ENCODE peak calls at places on chromosomes 16 and 17, in five cellular contexts. Y, O, L, X and V are unnamed samples.

GRCh38 chr17:28711723-28712036 is at the start of gene PROCA1:
- DNase-seq in Y (no peak), O (no peak), L (peak), X (peak), V (no peak)

GRCh38 chr17:79831367-79832210 is 7.7 kb downstream of the CBX4 start:
- DNase-seq in L (no peak), Y (peak), O (no peak), X (peak), V (peak)

GRCh38 chr17:16106161-16106891 is 106.7 kb downstream of the TTC19 start:
- DNase-seq in Y (no peak), L (no peak), O (peak), X (peak), V (no peak)

GRCh38 chr16:75471723-75472634 is 7.5 kb upstream of the TMEM170A start:
- DNase-seq in O (peak), Y (peak), X (peak), L (peak), V (peak)

GRCh38 chr17:16189791-16190348 is 25.5 kb downstream of the NCOR1 start:
- DNase-seq in Y (peak), L (no peak), O (no peak), X (no peak), V (no peak)

GRCh38 chr17:37505333-37505732 is 15.6 kb downstream of the DUSP14 start:
- DNase-seq in L (no peak), X (no peak), Y (no peak), O (no peak), V (no peak)

GRCh38 chr17:49108318-49108717 is 24.3 kb upstream of the B4GALNT2 start:
- DNase-seq in L (peak), O (no peak), X (no peak), Y (peak), V (no peak)

GRCh38 chr17:17933775-17934174 is 38.4 kb downstream of the TOM1L2 start:
- DNase-seq in X (no peak), Y (no peak), O (no peak), L (no peak), V (no peak)

DNA sequence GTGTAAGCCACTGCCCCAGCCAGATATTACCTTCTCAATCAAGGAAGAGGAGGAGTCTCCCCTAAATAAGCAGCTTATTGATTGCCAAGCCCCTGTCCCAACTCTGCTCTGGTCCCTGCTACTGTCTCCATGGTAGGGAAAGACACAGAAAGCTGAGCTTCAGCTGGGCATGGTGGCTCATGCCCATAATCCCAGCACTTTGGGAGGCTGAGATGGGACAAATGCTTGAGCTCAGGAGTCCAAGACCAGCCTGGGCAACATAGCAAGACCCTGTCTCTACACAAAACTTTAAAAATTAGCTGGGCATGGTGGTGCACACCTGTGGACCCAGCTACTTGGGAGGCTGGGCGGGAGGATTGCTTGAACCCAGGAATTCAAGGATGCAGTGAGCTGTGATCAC is 6.6 kb downstream of the JUP start:
- DNase-seq in X (no peak), Y (no peak), O (no peak), L (no peak), V (no peak)
- H3K27ac ChIP-seq in X (no peak), Y (no peak), O (peak), L (no peak), V (no peak)

GRCh38 chr16:68927016-68927415 is 83.7 kb downstream of the TANGO6 start:
- DNase-seq in X (no peak), O (no peak), L (no peak), Y (no peak), V (no peak)
- H3K27ac ChIP-seq in X (no peak), O (no peak), L (no peak), Y (no peak), V (no peak)

DNA sequence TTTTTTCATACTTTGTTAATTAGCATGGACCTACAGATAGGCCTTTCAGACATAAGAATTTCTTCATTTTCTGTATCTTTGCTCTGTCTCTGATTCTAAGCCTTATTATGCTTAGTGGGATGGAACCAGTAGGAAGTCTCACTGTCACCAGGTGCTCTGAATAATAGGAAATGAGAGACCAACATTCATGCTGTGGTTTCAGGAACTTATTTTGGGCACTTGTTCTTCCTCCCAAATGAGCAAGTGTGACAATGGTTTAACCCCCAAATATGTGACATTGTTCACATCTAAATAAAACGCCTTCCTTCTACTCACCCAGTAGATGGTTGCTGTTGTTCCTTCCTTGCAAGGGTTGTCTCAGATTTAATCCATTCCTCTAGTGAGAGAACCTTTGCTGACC is 100.2 kb downstream of the SYCE1L start:
- DNase-seq in O (no peak), X (no peak), Y (no peak), L (no peak), V (no peak)
- H3K27ac ChIP-seq in O (no peak), X (no peak), Y (no peak), L (no peak), V (no peak)

DNA sequence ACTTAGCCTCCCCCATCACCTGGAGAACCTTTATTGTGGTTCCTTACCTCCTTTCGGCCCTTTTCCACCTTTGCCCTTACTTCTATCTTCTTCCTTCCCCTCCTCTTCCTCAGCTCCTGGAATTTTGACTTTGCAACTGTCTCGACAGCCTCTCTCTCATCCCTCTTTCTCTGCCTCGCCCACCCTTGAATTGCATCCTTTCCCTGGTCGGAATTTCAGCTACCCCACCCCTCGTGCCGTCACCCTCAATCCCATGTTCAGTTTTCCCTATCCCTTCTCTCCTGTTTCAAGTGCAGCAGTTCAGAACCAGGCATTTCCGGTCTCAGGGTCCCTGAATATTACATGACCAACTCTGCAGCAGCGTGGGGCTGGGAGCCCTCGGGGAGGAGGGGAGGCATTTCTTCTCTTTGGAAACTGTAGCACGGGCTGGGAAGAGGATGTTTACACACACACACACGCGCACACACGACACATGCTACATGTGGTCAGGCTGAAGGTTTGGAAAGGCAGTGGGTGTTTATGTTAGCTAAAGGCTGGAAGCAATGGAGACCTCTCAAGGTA is 881 bp downstream of the MINK1 start:
- DNase-seq in Y (peak), L (peak), X (peak), O (no peak), V (peak)
- H3K27ac ChIP-seq in Y (peak), L (peak), X (peak), O (peak), V (peak)